ENCODE peak calls at places on chromosomes 6 and 20, in ten cellular contexts. L is head of caudate nucleus; Z is NCI-H524; U is GM12892; K is stimulated activated CD4-positive, alpha-beta T cell treated with anti-CD3 and anti-CD28 coated beads, TNF-alpha, amount 100 ng/mL, for 4 hours; Q is upper lobe of right lung; V is mesenteric fat pad; O is T1000; A is tibial nerve; N is HTR-8/SVneo. B is an unnamed sample.

GRCh38 chr6:152942319-152942869 is 40.4 kb downstream of the FBXO5 start:
- DNase-seq in L (no peak), Z (no peak), U (no peak), K (no peak), Q (no peak), V (no peak), O (no peak), A (no peak), N (no peak), B (no peak)

GRCh38 chr6:142907544-142907943 is 37.4 kb downstream of the HIVEP2 start:
- DNase-seq in L (no peak), Z (no peak), U (no peak), K (no peak), Q (no peak), V (no peak), O (no peak), A (no peak), N (no peak), B (no peak)

GRCh38 chr6:3825331-3825831 is 23.8 kb upstream of the FAM50B start:
- DNase-seq in L (peak; percentile 19), Z (peak; percentile 52), U (no peak), K (no peak), Q (peak; percentile 77), V (no peak), O (peak; percentile 9), A (peak; percentile 69), N (no peak), B (peak; percentile 85)

GRCh38 chr6:157106487-157106886 is 216.8 kb downstream of the TMEM242 start:
- DNase-seq in L (no peak), Z (peak; percentile 42), U (no peak), K (no peak), Q (no peak), V (no peak), O (no peak), A (no peak), N (peak; percentile 68), B (peak; percentile 87)

GRCh38 chr6:152207915-152208714 is 400.6 kb downstream of the ESR1 start:
- DNase-seq in L (no peak), Z (no peak), U (no peak), K (no peak), Q (no peak), V (no peak), O (no peak), A (no peak), N (no peak), B (no peak)

GRCh38 chr6:53312355-53312754 is 36.4 kb downstream of the ELOVL5 start:
- DNase-seq in L (no peak), Z (no peak), U (no peak), K (no peak), Q (no peak), V (no peak), O (no peak), A (no peak), N (no peak), B (no peak)

GRCh38 chr20:35617397-35618031 is 1.9 kb downstream of the SPAG4 start:
- DNase-seq in L (peak; percentile 18), Z (peak; percentile 76), U (no peak), K (no peak), Q (peak; percentile 72), V (peak; percentile 94), O (peak; percentile 43), A (peak; percentile 27), N (peak; percentile 53), B (peak; percentile 29)

GRCh38 chr6:112237644-112238043 is 16.7 kb downstream of the LAMA4 start:
- DNase-seq in L (no peak), Z (peak; percentile 28), U (no peak), K (no peak), Q (no peak), V (no peak), O (no peak), A (peak; percentile 78), N (no peak), B (peak; percentile 58)

GRCh38 chr6:38725414-38726183 is 10.5 kb downstream of the DNAH8 start:
- DNase-seq in L (no peak), Z (no peak), U (no peak), K (no peak), Q (no peak), V (no peak), O (no peak), A (no peak), N (peak; percentile 18), B (peak; percentile 63)

GRCh38 chr20:8143474-8143873 is 11.4 kb downstream of the PLCB1 start:
- DNase-seq in L (no peak), Z (no peak), U (no peak), K (no peak), Q (no peak), V (no peak), O (no peak), A (no peak), N (no peak), B (no peak)

GRCh38 chr6:26554669-26555504 is 16.7 kb downstream of the HMGN4 start:
- DNase-seq in L (no peak), Z (peak; percentile 62), U (no peak), K (no peak), Q (no peak), V (no peak), O (peak; percentile 21), A (no peak), N (no peak), B (peak; percentile 86)

GRCh38 chr6:115896538-115897129 is 164.1 kb downstream of the FRK start:
- DNase-seq in L (peak; percentile 58), Z (peak; percentile 76), U (no peak), K (no peak), Q (no peak), V (no peak), O (no peak), A (peak; percentile 25), N (peak; percentile 31), B (peak; percentile 17)

GRCh38 chr6:142945446-142946180 is 637 bp upstream of the HIVEP2 start:
- DNase-seq in L (peak; percentile 47), Z (peak; percentile 56), U (peak; percentile 48), K (peak; percentile 46), Q (peak; percentile 83), V (peak; percentile 90), O (no peak), A (no peak), N (no peak), B (peak; percentile 23)

GRCh38 chr6:3229566-3230274 is 2.3 kb upstream of the TUBB2B start:
- DNase-seq in L (peak; percentile 19), Z (peak; percentile 75), U (no peak), K (no peak), Q (no peak), V (no peak), O (no peak), A (no peak), N (no peak), B (no peak)

GRCh38 chr20:38321959-38322598 is 18.1 kb downstream of the BPI start:
- DNase-seq in L (peak; percentile 62), Z (peak; percentile 86), U (no peak), K (no peak), Q (no peak), V (no peak), O (no peak), A (peak; percentile 50), N (peak; percentile 83), B (peak; percentile 49)

GRCh38 chr6:129619579-129620233 is 90.3 kb downstream of the ARHGAP18 start:
- DNase-seq in L (no peak), Z (no peak), U (no peak), K (no peak), Q (no peak), V (no peak), O (no peak), A (no peak), N (no peak), B (no peak)

GRCh38 chr20:16922834-16923233 is 174.7 kb downstream of the OTOR start:
- DNase-seq in L (no peak), Z (peak; percentile 72), U (no peak), K (no peak), Q (no peak), V (no peak), O (no peak), A (no peak), N (peak; percentile 55), B (peak; percentile 81)

GRCh38 chr6:129853996-129854711 is 7.0 kb downstream of the TMEM244 start:
- DNase-seq in L (no peak), Z (no peak), U (no peak), K (no peak), Q (no peak), V (no peak), O (no peak), A (no peak), N (no peak), B (peak; percentile 48)

GRCh38 chr20:61812771-61813485 is 252.8 kb downstream of the TAF4 start:
- DNase-seq in L (no peak), Z (no peak), U (no peak), K (no peak), Q (no peak), V (no peak), O (no peak), A (no peak), N (no peak), B (no peak)

GRCh38 chr20:24796236-24796635 is 152.8 kb upstream of the CST7 start:
- DNase-seq in L (no peak), Z (no peak), U (no peak), K (no peak), Q (no peak), V (no peak), O (no peak), A (no peak), N (no peak), B (no peak)

GRCh38 chr6:6319947-6320811 is at the start of gene F13A1:
- DNase-seq in L (no peak), Z (peak; percentile 21), U (no peak), K (no peak), Q (peak; percentile 65), V (no peak), O (no peak), A (no peak), N (no peak), B (no peak)

GRCh38 chr6:48826884-48827701 is 636.0 kb downstream of the MMUT start:
- DNase-seq in L (peak; percentile 34), Z (no peak), U (no peak), K (no peak), Q (no peak), V (no peak), O (peak; percentile 84), A (no peak), N (peak; percentile 36), B (peak; percentile 99)

GRCh38 chr20:37279820-37280219 is 9.6 kb upstream of the MANBAL start:
- DNase-seq in L (no peak), Z (no peak), U (no peak), K (no peak), Q (no peak), V (no peak), O (no peak), A (no peak), N (no peak), B (no peak)

GRCh38 chr6:37972994-37973757 is 153.6 kb downstream of the ZFAND3 start:
- DNase-seq in L (no peak), Z (no peak), U (no peak), K (no peak), Q (no peak), V (no peak), O (no peak), A (no peak), N (no peak), B (no peak)

GRCh38 chr6:53615633-53616449 is 49.7 kb downstream of the KLHL31 start:
- DNase-seq in L (no peak), Z (no peak), U (no peak), K (no peak), Q (no peak), V (no peak), O (peak; percentile 22), A (no peak), N (peak; percentile 22), B (peak; percentile 90)

GRCh38 chr6:14337157-14337556 is 219.6 kb downstream of the CD83 start:
- DNase-seq in L (no peak), Z (no peak), U (no peak), K (no peak), Q (no peak), V (no peak), O (no peak), A (no peak), N (no peak), B (no peak)

GRCh38 chr20:62926229-62927127 is at the start of gene DIDO1:
- DNase-seq in L (peak; percentile 92), Z (peak; percentile 83), U (peak; percentile 97), K (peak; percentile 81), Q (peak; percentile 96), V (peak; percentile 97), O (peak; percentile 59), A (peak; percentile 64), N (peak; percentile 100), B (peak; percentile 81)

B was measured in HT1080.